ENCODE peak calls at places on chromosome 11, in nine cellular contexts. L is AG04450; T is AG08395; P is Peyer's patch; G is thoracic aorta; U is dorsolateral prefrontal cortex; C is amniotic stem cell; D is GM12865; J is naive thymus-derived CD4-positive, alpha-beta T cell. V is an unnamed sample.

GRCh38 chr11:134267466-134267865 is 8.7 kb upstream of the GLB1L3 start:
- DNase-seq in L (no peak), T (no peak), P (no peak), G (no peak), U (no peak), C (no peak), D (no peak), J (no peak), V (no peak)

GRCh38 chr11:124801014-124801413 is 808 bp upstream of the MSANTD2 start:
- DNase-seq in L (no peak), T (peak), P (no peak), G (no peak), U (no peak), C (no peak), D (no peak), J (no peak), V (no peak)

GRCh38 chr11:96869207-96869606 is 479.4 kb downstream of the JRKL start:
- DNase-seq in L (no peak), T (no peak), P (no peak), G (no peak), U (no peak), C (no peak), D (no peak), J (no peak), V (no peak)

GRCh38 chr11:10302744-10303557 is 1.9 kb upstream of the ADM start:
- DNase-seq in L (no peak), T (peak), P (peak), G (peak), U (peak), C (no peak), D (peak), J (peak), V (peak)

GRCh38 chr11:34915136-34916013 is 804 bp downstream of the APIP start:
- DNase-seq in L (no peak), T (no peak), P (no peak), G (no peak), U (no peak), C (no peak), D (no peak), J (no peak), V (no peak)

GRCh38 chr11:10076458-10077141 is 217.4 kb downstream of the SBF2 start:
- DNase-seq in L (no peak), T (peak), P (peak), G (peak), U (no peak), C (no peak), D (peak), J (no peak), V (no peak)

GRCh38 chr11:8283510-8284272 is 20.0 kb upstream of the LMO1 start:
- DNase-seq in L (no peak), T (no peak), P (peak), G (no peak), U (no peak), C (no peak), D (no peak), J (no peak), V (no peak)

GRCh38 chr11:69940246-69940610 is 121.0 kb upstream of the FGF3 start:
- DNase-seq in L (no peak), T (no peak), P (no peak), G (no peak), U (peak), C (no peak), D (no peak), J (no peak), V (no peak)

GRCh38 chr11:123558536-123559315 is 95.7 kb downstream of the SCN3B start:
- DNase-seq in L (no peak), T (no peak), P (no peak), G (no peak), U (no peak), C (no peak), D (no peak), J (no peak), V (no peak)

GRCh38 chr11:2221591-2221990 is 48.8 kb downstream of the ASCL2 start:
- DNase-seq in L (no peak), T (no peak), P (no peak), G (no peak), U (no peak), C (no peak), D (no peak), J (no peak), V (no peak)

GRCh38 chr11:17563248-17563647 is 16.2 kb downstream of the OTOG start:
- DNase-seq in L (no peak), T (no peak), P (peak), G (no peak), U (no peak), C (no peak), D (no peak), J (no peak), V (no peak)

GRCh38 chr11:46845440-46845739 is 690 bp downstream of the CKAP5 start:
- DNase-seq in L (no peak), T (no peak), P (no peak), G (no peak), U (no peak), C (no peak), D (no peak), J (no peak), V (no peak)

GRCh38 chr11:111429066-111429506 is 50.0 kb upstream of the POU2AF1 start:
- DNase-seq in L (no peak), T (peak), P (peak), G (no peak), U (no peak), C (peak), D (peak), J (peak), V (no peak)

GRCh38 chr11:85750646-85751045 is 60.3 kb downstream of the SYTL2 start:
- DNase-seq in L (no peak), T (no peak), P (no peak), G (no peak), U (no peak), C (no peak), D (no peak), J (no peak), V (no peak)

GRCh38 chr11:70506986-70507385 is 108.7 kb downstream of the CTTN start:
- DNase-seq in L (no peak), T (no peak), P (no peak), G (no peak), U (peak), C (no peak), D (no peak), J (no peak), V (no peak)

GRCh38 chr11:72741849-72742521 is 10.2 kb downstream of the ARAP1 start:
- DNase-seq in L (no peak), T (no peak), P (no peak), G (no peak), U (no peak), C (no peak), D (no peak), J (no peak), V (no peak)

GRCh38 chr11:1786466-1786865 is 22.7 kb upstream of the CTSD start:
- DNase-seq in L (no peak), T (peak), P (peak), G (no peak), U (no peak), C (no peak), D (no peak), J (no peak), V (no peak)

GRCh38 chr11:59545179-59546020 is 34.1 kb downstream of the OR4D9 start:
- DNase-seq in L (no peak), T (no peak), P (no peak), G (no peak), U (no peak), C (no peak), D (no peak), J (no peak), V (no peak)

GRCh38 chr11:20839231-20839630 is 169.8 kb downstream of the NELL1 start:
- DNase-seq in L (no peak), T (no peak), P (no peak), G (no peak), U (no peak), C (no peak), D (no peak), J (no peak), V (no peak)

GRCh38 chr11:31767665-31768064 is 43.5 kb downstream of the PAX6 start:
- DNase-seq in L (no peak), T (no peak), P (no peak), G (no peak), U (no peak), C (no peak), D (no peak), J (no peak), V (no peak)

GRCh38 chr11:16923987-16924386 is 90.2 kb downstream of the PLEKHA7 start:
- DNase-seq in L (no peak), T (no peak), P (no peak), G (no peak), U (no peak), C (no peak), D (no peak), J (no peak), V (no peak)

GRCh38 chr11:86214710-86215109 is 29.8 kb upstream of the EED start:
- DNase-seq in L (no peak), T (no peak), P (no peak), G (no peak), U (no peak), C (no peak), D (peak), J (no peak), V (no peak)

GRCh38 chr11:19737575-19737974 is 24.9 kb downstream of the NAV2 start:
- DNase-seq in L (no peak), T (no peak), P (no peak), G (no peak), U (no peak), C (no peak), D (no peak), J (no peak), V (no peak)

V was measured in effector memory CD4-positive, alpha-beta T cell.